ENCODE peak calls at places on chromosomes 16 and 17, in four cellular contexts. X is renal cortical epithelial cell, L is DND-41, I is activated B cell treated with CpG ODN at 0.5 μM for 24 hours. R is an unnamed sample.

GRCh38 chr16:24921229-24921628 is 75.5 kb downstream of the SLC5A11 start:
- DNase-seq in X (no peak), I (no peak), L (no peak), R (no peak)

GRCh38 chr17:71315568-71315967 is 805.3 kb upstream of the SOX9 start:
- DNase-seq in X (no peak), L (no peak), I (no peak), R (no peak)

GRCh38 chr17:46001390-46002310 is 2.6 kb downstream of the STH start:
- DNase-seq in X (no peak), L (no peak), I (no peak), R (no peak)

GRCh38 chr16:69709456-69710084 is 16.8 kb downstream of the NQO1 start:
- DNase-seq in I (no peak), X (peak; percentile 76), L (no peak), R (peak; percentile 62)

GRCh38 chr16:24001706-24002105 is 165.9 kb downstream of the PRKCB start:
- DNase-seq in X (no peak), I (no peak), L (no peak), R (no peak)

GRCh38 chr17:20930065-20930760 is 112.6 kb downstream of the USP22 start:
- DNase-seq in X (no peak), L (no peak), I (no peak), R (no peak)

GRCh38 chr17:62626719-62627218 is 701 bp upstream of the MRC2 start:
- DNase-seq in X (peak; percentile 73), I (no peak), L (peak; percentile 50), R (no peak)

GRCh38 chr17:19703106-19703775 is 13.1 kb downstream of the SLC47A2 start:
- DNase-seq in L (no peak), I (no peak), X (peak; percentile 42), R (no peak)

GRCh38 chr17:79905832-79906231 is 66.6 kb upstream of the CBX4 start:
- DNase-seq in X (peak; percentile 16), I (no peak), L (no peak), R (no peak)

GRCh38 chr16:86426243-86426642 is 84.1 kb upstream of the FOXF1 start:
- DNase-seq in X (no peak), I (no peak), L (no peak), R (no peak)

GRCh38 chr17:70767102-70767701 is 597.9 kb downstream of the KCNJ2 start:
- DNase-seq in X (peak; percentile 48), I (no peak), L (peak; percentile 10), R (peak; percentile 9)

GRCh38 chr17:21194688-21195087 is 19.3 kb downstream of the TMEM11 start:
- DNase-seq in I (no peak), X (no peak), L (no peak), R (no peak)

GRCh38 chr17:61157246-61157887 is 242.3 kb upstream of the TBX2 start:
- DNase-seq in X (peak; percentile 50), L (no peak), I (no peak), R (no peak)

GRCh38 chr17:80348551-80349436 is 66.2 kb upstream of the ENDOV start:
- DNase-seq in I (no peak), X (no peak), L (no peak), R (no peak)

GRCh38 chr17:31517524-31517923 is 126.0 kb downstream of the RAB11FIP4 start:
- DNase-seq in I (no peak), L (no peak), X (no peak), R (no peak)

GRCh38 chr17:74994440-74994839 is 7.0 kb downstream of the CDR2L start:
- DNase-seq in I (no peak), L (no peak), X (peak; percentile 86), R (no peak)

GRCh38 chr17:48542956-48543853 is 1.7 kb downstream of the HOXB2 start:
- DNase-seq in I (peak; percentile 63), L (no peak), X (no peak), R (no peak)

GRCh38 chr17:5950871-5951270 is 119.3 kb upstream of the WSCD1 start:
- DNase-seq in I (no peak), L (no peak), X (no peak), R (no peak)

GRCh38 chr17:27265333-27265732 is 28.6 kb upstream of the WSB1 start:
- DNase-seq in L (no peak), X (peak; percentile 50), I (no peak), R (no peak)

GRCh38 chr16:1596516-1596915 is 15.4 kb downstream of the IFT140 start:
- DNase-seq in L (no peak), I (no peak), X (no peak), R (no peak)

GRCh38 chr17:4136373-4136772 is 6.5 kb downstream of the ZZEF1 start:
- DNase-seq in I (no peak), X (peak; percentile 54), L (no peak), R (no peak)

GRCh38 chr17:82491196-82491530 is 28.4 kb upstream of the FOXK2 start:
- DNase-seq in X (no peak), I (no peak), L (no peak), R (no peak)

GRCh38 chr16:79902351-79902750 is 301.8 kb upstream of the MAF start:
- DNase-seq in L (no peak), I (no peak), X (no peak), R (no peak)

GRCh38 chr17:42618442-42619150 is 9.1 kb downstream of the TUBG1 start:
- DNase-seq in X (peak; percentile 38), I (no peak), L (no peak), R (no peak)

GRCh38 chr17:10477701-10478100 is 8.3 kb upstream of the MYH4 start:
- DNase-seq in I (no peak), X (no peak), L (no peak), R (no peak)

GRCh38 chr17:65811043-65811442 is 249.6 kb upstream of the AXIN2 start:
- DNase-seq in I (no peak), X (no peak), L (no peak), R (no peak)

GRCh38 chr17:19327039-19327776 is 35.3 kb downstream of the B9D1 start:
- DNase-seq in L (no peak), I (no peak), X (peak; percentile 99), R (no peak)

GRCh38 chr17:7839890-7840260 is 5.9 kb downstream of the KDM6B start:
- DNase-seq in X (no peak), I (no peak), L (no peak), R (peak; percentile 69)

GRCh38 chr17:83053021-83053778 is 26.2 kb upstream of the METRNL start:
- DNase-seq in X (peak; percentile 26), L (no peak), I (peak; percentile 13), R (no peak)

GRCh38 chr17:1787301-1787902 is 25.5 kb downstream of the SERPINF1 start:
- DNase-seq in X (peak; percentile 93), L (no peak), I (no peak), R (no peak)

GRCh38 chr17:77373298-77374169 is 232.8 kb downstream of the SEC14L1 start:
- DNase-seq in I (peak; percentile 31), L (peak; percentile 62), X (no peak), R (no peak)

GRCh38 chr16:87463722-87464690 is 28.8 kb downstream of the ZCCHC14 start:
- DNase-seq in X (peak; percentile 83), I (no peak), L (peak; percentile 9), R (peak; percentile 15)

GRCh38 chr17:6427284-6427781 is 7.6 kb downstream of the AIPL1 start:
- DNase-seq in I (no peak), X (peak; percentile 32), L (peak; percentile 77), R (peak; percentile 84)

GRCh38 chr17:29241015-29241963 is 5.4 kb upstream of the CRYBA1 start:
- DNase-seq in X (peak; percentile 99), I (no peak), L (no peak), R (no peak)

GRCh38 chr17:53150101-53150698 is 672.5 kb upstream of the KIF2B start:
- DNase-seq in L (no peak), X (peak; percentile 6), I (no peak), R (no peak)

R was measured in Jurkat, Clone E6-1.